ENCODE peak calls at places on chromosomes 3 and 15, in ten cellular contexts. Z, I, U, B, V, N, Y, E, X and J are unnamed samples.

GRCh38 chr15:43920815-43921214 is 94.0 kb downstream of the WDR76 start:
- DNase-seq in I (no peak), Z (no peak), N (no peak), B (no peak), E (peak; percentile 81), U (no peak), V (no peak), X (no peak), Y (no peak), J (no peak)

GRCh38 chr3:188656196-188656982 is 502.4 kb downstream of the LPP start:
- DNase-seq in V (peak; percentile 19), X (no peak), Z (no peak), B (no peak), Y (no peak), N (no peak), U (no peak), I (no peak), E (peak; percentile 19), J (no peak)

GRCh38 chr15:95843241-95843851 is 487.2 kb upstream of the NR2F2 start:
- DNase-seq in I (no peak), X (peak; percentile 19), N (no peak), Y (no peak), V (peak; percentile 43), E (peak; percentile 53), Z (no peak), U (no peak), B (no peak), J (no peak)

GRCh38 chr15:76333720-76334437 is 2.7 kb upstream of the ISL2 start:
- DNase-seq in I (no peak), B (no peak), V (no peak), Z (peak; percentile 9), N (no peak), X (peak; percentile 26), U (peak; percentile 69), Y (no peak), E (no peak), J (no peak)

GRCh38 chr3:152444029-152444641 is 175.4 kb downstream of the MBNL1 start:
- DNase-seq in N (no peak), V (no peak), E (peak; percentile 19), B (no peak), U (no peak), X (peak; percentile 51), Z (no peak), Y (no peak), I (no peak), J (no peak)

GRCh38 chr3:72950801-72951200 is 45.8 kb upstream of the PPP4R2 start:
- DNase-seq in N (no peak), V (no peak), X (no peak), I (no peak), U (no peak), Y (no peak), B (no peak), E (no peak), Z (no peak), J (no peak)

GRCh38 chr3:172787746-172788145 is 37.2 kb downstream of the ECT2 start:
- DNase-seq in E (no peak), V (no peak), Z (no peak), Y (no peak), N (no peak), I (no peak), X (no peak), B (no peak), U (no peak), J (no peak)

GRCh38 chr3:152396867-152397266 is 128.1 kb downstream of the MBNL1 start:
- DNase-seq in Z (no peak), N (no peak), E (no peak), U (no peak), V (no peak), B (no peak), Y (no peak), X (no peak), I (no peak), J (no peak)

GRCh38 chr15:63189955-63190691 is 717 bp downstream of the RAB8B start:
- DNase-seq in E (peak; percentile 14), N (no peak), B (no peak), I (no peak), Z (no peak), U (no peak), Y (no peak), V (no peak), X (peak; percentile 69), J (no peak)

GRCh38 chr3:11335056-11335608 is 62.9 kb downstream of the ATG7 start:
- DNase-seq in X (peak; percentile 86), B (no peak), U (no peak), N (no peak), Z (peak; percentile 34), I (no peak), V (peak; percentile 51), Y (peak; percentile 52), E (peak; percentile 47), J (peak; percentile 28)

GRCh38 chr3:116912116-116912515 is 202.5 kb downstream of the TUSC7 start:
- DNase-seq in X (no peak), V (no peak), N (no peak), U (no peak), Y (no peak), B (no peak), Z (no peak), I (no peak), E (no peak), J (no peak)

GRCh38 chr3:131328739-131329138 is 52.8 kb upstream of the NUDT16 start:
- DNase-seq in B (no peak), E (no peak), Z (no peak), V (no peak), I (no peak), U (no peak), Y (no peak), X (no peak), N (no peak), J (no peak)

GRCh38 chr15:61195116-61196002 is 33.7 kb downstream of the RORA start:
- DNase-seq in N (no peak), B (no peak), Y (no peak), V (peak; percentile 24), Z (no peak), E (peak; percentile 33), U (no peak), X (peak; percentile 75), I (no peak), J (no peak)

GRCh38 chr3:24410861-24411260 is 83.8 kb downstream of the THRB start:
- DNase-seq in B (no peak), X (peak; percentile 8), N (no peak), U (peak; percentile 30), Z (no peak), Y (no peak), E (no peak), V (no peak), I (no peak), J (no peak)

GRCh38 chr3:14177580-14178246 is 688 bp downstream of the XPC start:
- DNase-seq in I (no peak), E (no peak), V (no peak), Z (no peak), X (peak; percentile 68), B (no peak), N (no peak), Y (no peak), U (no peak), J (no peak)

GRCh38 chr3:157107037-157107436 is 52.9 kb downstream of the CCNL1 start:
- DNase-seq in Y (no peak), X (no peak), E (no peak), B (no peak), Z (no peak), U (no peak), I (no peak), N (no peak), V (no peak), J (no peak)

GRCh38 chr3:72299823-72300222 is 514.9 kb upstream of the PROK2 start:
- DNase-seq in V (no peak), E (no peak), B (no peak), Z (no peak), I (no peak), U (no peak), N (no peak), Y (no peak), X (no peak), J (no peak)